ENCODE peak calls at places on chromosomes 7 and 10, in eight cellular contexts. W is ovary, S is cardiac muscle cell, P is right lobe of liver, L is coronary artery, U is lung, T is upper lobe of right lung, F is uterus. H is an unnamed sample.

GRCh38 chr10:117413928-117414618 is 38.8 kb upstream of the PDZD8 start:
- DNase-seq in L (no peak), P (peak), W (no peak), F (no peak), T (no peak), U (no peak), S (peak), H (no peak)

GRCh38 chr10:103584216-103585010 is 90.9 kb downstream of the NEURL1 start:
- DNase-seq in U (no peak), W (peak), L (no peak), S (peak), F (no peak), P (peak), T (no peak), H (no peak)

GRCh38 chr7:151693140-151693539 is 173.4 kb upstream of the RHEB start:
- DNase-seq in T (no peak), F (no peak), U (no peak), P (no peak), S (no peak), L (no peak), W (no peak), H (no peak)

GRCh38 chr10:18474111-18474455 is 177.3 kb downstream of the NSUN6 start:
- DNase-seq in S (no peak), W (no peak), T (no peak), L (no peak), F (no peak), P (no peak), U (no peak), H (no peak)

GRCh38 chr7:148182264-148182663 is 408.3 kb upstream of the C7orf33 start:
- DNase-seq in P (no peak), L (no peak), S (peak), T (no peak), W (no peak), U (no peak), F (no peak), H (no peak)

GRCh38 chr10:24331457-24331856 is 122.5 kb downstream of the KIAA1217 start:
- DNase-seq in T (no peak), F (no peak), P (no peak), S (peak), L (no peak), U (peak), W (peak), H (no peak)

GRCh38 chr7:152664636-152665035 is 11.3 kb downstream of the XRCC2 start:
- DNase-seq in W (no peak), U (peak), T (no peak), L (no peak), P (no peak), F (no peak), S (peak), H (no peak)

GRCh38 chr7:40156988-40157387 is 22.2 kb downstream of the SUGCT start:
- DNase-seq in T (no peak), L (no peak), U (no peak), F (no peak), W (no peak), S (no peak), P (no peak), H (no peak)

GRCh38 chr7:120218702-120219101 is 54.3 kb upstream of the KCND2 start:
- DNase-seq in L (no peak), F (peak), W (no peak), S (peak), P (no peak), U (no peak), T (no peak), H (no peak)

GRCh38 chr10:69042417-69042816 is 45.5 kb upstream of the SRGN start:
- DNase-seq in F (no peak), P (no peak), U (no peak), L (no peak), W (no peak), T (no peak), S (no peak), H (no peak)

GRCh38 chr7:91140286-91140685 is 123.9 kb upstream of the FZD1 start:
- DNase-seq in L (no peak), W (no peak), P (no peak), S (no peak), U (no peak), T (no peak), F (no peak), H (no peak)

GRCh38 chr7:148919859-148920258 is 35.8 kb upstream of the EZH2 start:
- DNase-seq in P (no peak), W (no peak), S (no peak), T (no peak), U (no peak), L (no peak), F (no peak), H (no peak)

GRCh38 chr7:2953099-2953498 is 90.6 kb downstream of the CARD11 start:
- DNase-seq in F (no peak), L (no peak), W (no peak), T (no peak), S (no peak), P (no peak), U (no peak), H (no peak)

GRCh38 chr7:135317676-135318326 is 84.2 kb downstream of the STRA8 start:
- DNase-seq in L (no peak), U (no peak), F (peak), T (no peak), W (no peak), S (peak), P (no peak), H (no peak)

GRCh38 chr10:17851611-17852010 is 42.5 kb downstream of the MRC1 start:
- DNase-seq in S (no peak), T (peak), W (no peak), L (no peak), U (peak), P (peak), F (no peak), H (no peak)

GRCh38 chr7:4944939-4945338 is 14.0 kb downstream of the MMD2 start:
- DNase-seq in L (no peak), U (no peak), P (no peak), T (no peak), W (no peak), S (no peak), F (no peak), H (no peak)

GRCh38 chr10:80524190-80524589 is 13.5 kb upstream of the SH2D4B start:
- DNase-seq in S (no peak), U (no peak), F (no peak), L (no peak), T (no peak), W (no peak), P (no peak), H (no peak)

GRCh38 chr7:140084972-140085371 is 22.2 kb upstream of the PARP12 start:
- DNase-seq in W (no peak), T (no peak), L (no peak), P (no peak), S (no peak), U (no peak), F (no peak), H (no peak)

GRCh38 chr10:89147256-89147655 is 59.9 kb downstream of the CH25H start:
- DNase-seq in T (no peak), S (peak), F (no peak), U (no peak), L (no peak), P (no peak), W (no peak), H (no peak)

GRCh38 chr10:78914502-78915330 is 154.1 kb upstream of the ZMIZ1 start:
- DNase-seq in U (no peak), S (no peak), L (no peak), W (peak), P (no peak), T (peak), F (peak), H (no peak)

GRCh38 chr10:78630944-78631838 is 437.6 kb upstream of the ZMIZ1 start:
- DNase-seq in L (peak), S (no peak), F (no peak), U (no peak), P (no peak), W (no peak), T (no peak), H (peak)

GRCh38 chr10:21099291-21099800 is 202.2 kb upstream of the NEBL start:
- DNase-seq in L (no peak), W (no peak), F (no peak), T (no peak), S (no peak), U (no peak), P (no peak), H (no peak)

GRCh38 chr7:41007351-41007751 is 695.5 kb downstream of the INHBA start:
- DNase-seq in P (no peak), T (no peak), W (no peak), L (no peak), U (no peak), S (peak), F (no peak), H (no peak)

GRCh38 chr10:75531571-75532031 is 100.2 kb downstream of the LRMDA start:
- DNase-seq in T (no peak), W (no peak), P (no peak), L (no peak), F (no peak), S (peak), U (no peak), H (no peak)

GRCh38 chr10:28914721-28915120 is 237.4 kb downstream of the BAMBI start:
- DNase-seq in T (no peak), W (no peak), F (no peak), U (no peak), P (no peak), L (no peak), S (no peak), H (no peak)

GRCh38 chr7:111855842-111856227 is 293.5 kb upstream of the IMMP2L start:
- DNase-seq in F (no peak), S (peak), L (no peak), W (no peak), U (no peak), T (no peak), P (no peak), H (peak)

GRCh38 chr10:123583639-123584418 is 82.3 kb upstream of the GPR26 start:
- DNase-seq in F (peak), W (peak), S (peak), L (peak), T (peak), U (peak), P (peak), H (peak)

DNA sequence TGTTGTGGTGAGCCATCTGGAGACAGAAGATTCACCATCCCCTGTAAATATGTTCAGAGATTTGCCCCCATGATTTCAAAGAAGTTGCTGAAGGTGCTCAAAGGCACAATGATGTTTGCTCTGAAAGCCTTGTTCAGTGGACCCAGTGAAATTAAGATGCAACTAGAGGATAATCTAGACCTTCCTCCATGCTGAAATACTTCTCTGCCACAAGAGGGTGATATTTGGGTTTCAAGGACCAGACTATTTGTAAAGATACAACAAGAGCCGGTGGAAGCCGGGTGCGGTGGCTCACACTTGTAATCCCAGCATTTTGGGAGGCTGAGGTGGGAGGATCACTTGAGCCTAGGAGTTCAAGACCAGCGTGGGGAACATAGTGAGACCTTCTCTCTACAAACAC is 13.5 kb upstream of the MSRB2 start:
- DNase-seq in F (no peak), T (no peak), P (no peak), L (no peak), U (no peak), S (peak), W (no peak), H (no peak)
- TF ChIP-seq CTCF in F (no peak), T (peak), P (peak), L (no peak), U (no peak), S (peak), W (no peak), H (peak)

GRCh38 chr7:19113001-19113349 is 4.5 kb downstream of the TWIST1 start:
- DNase-seq in W (no peak), P (no peak), T (no peak), F (no peak), L (no peak), S (no peak), U (no peak), H (no peak)

GRCh38 chr7:19116121-19117080 is 1.0 kb downstream of the TWIST1 start:
- DNase-seq in W (peak), F (peak), L (no peak), U (no peak), S (peak), P (peak), T (peak), H (peak)

GRCh38 chr7:19113855-19114590 is 3.4 kb downstream of the TWIST1 start:
- DNase-seq in P (no peak), F (no peak), S (peak), T (no peak), U (no peak), L (no peak), W (no peak), H (no peak)

GRCh38 chr7:19112290-19113000 is 5.0 kb downstream of the TWIST1 start:
- DNase-seq in F (no peak), U (no peak), W (no peak), S (peak), T (no peak), P (peak), L (no peak), H (peak)

GRCh38 chr7:19114591-19114855 is 2.9 kb downstream of the TWIST1 start:
- DNase-seq in U (no peak), P (no peak), L (no peak), T (no peak), S (peak), W (no peak), F (no peak), H (no peak)
- H3K4me3 ChIP-seq in U (no peak), P (no peak), L (peak), T (no peak), S (peak), W (peak), F (peak), H (no peak)

DNA sequence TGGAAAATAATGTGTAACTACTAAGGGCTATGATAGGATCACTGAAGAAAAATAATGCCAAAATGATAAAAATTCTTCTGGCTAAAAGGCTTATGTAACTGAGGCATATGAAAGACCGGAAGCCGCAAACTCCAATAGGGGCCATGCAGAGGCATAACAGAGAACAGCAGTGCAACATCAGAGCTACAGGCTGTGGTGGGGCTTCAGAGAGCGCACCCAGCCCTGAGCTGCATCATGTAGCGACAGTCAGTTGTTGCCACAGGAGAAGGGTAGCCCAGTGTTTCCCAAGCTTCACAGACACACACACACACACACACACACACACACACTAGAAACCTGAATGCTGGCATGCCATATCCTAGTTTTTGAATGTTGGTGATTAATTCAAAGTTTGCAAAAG is 9.3 kb downstream of the LLCFC1 start:
- DNase-seq in P (no peak), S (no peak), T (no peak), F (no peak), L (no peak), W (no peak), U (no peak), H (no peak)
- H3K27ac ChIP-seq in P (no peak), S (no peak), T (no peak), F (no peak), L (no peak), W (no peak), U (no peak), H (no peak)

DNA sequence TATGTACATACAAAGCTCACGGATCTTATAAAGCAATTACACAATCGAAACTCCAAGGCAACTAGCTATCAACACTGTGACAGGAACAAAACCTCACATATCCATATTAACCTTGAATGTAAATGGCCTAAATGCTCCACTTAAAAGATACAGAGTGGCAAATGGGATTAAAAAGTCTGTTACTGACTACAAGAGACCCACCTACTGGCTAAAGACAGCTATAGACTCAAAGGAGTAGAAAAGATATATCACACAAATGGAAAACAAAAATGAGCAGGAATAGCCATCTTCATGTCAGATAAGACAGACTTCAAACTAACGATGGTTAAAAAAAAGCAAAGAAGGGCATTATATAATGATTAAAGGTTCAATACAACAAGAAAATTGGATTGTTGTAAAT is 246.7 kb downstream of the ADRA2A start:
- DNase-seq in T (no peak), S (no peak), P (no peak), W (no peak), L (no peak), F (no peak), U (no peak), H (no peak)
- TF ChIP-seq CTCF in T (peak), S (no peak), P (no peak), W (no peak), L (no peak), F (no peak), U (no peak), H (peak)

GRCh38 chr7:23474829-23475578 is 4.7 kb upstream of the IGF2BP3 start:
- DNase-seq in T (no peak), P (no peak), U (no peak), S (no peak), L (no peak), W (no peak), F (no peak), H (no peak)
- H3K4me3 ChIP-seq in T (no peak), P (peak), U (no peak), S (peak), L (no peak), W (no peak), F (no peak), H (peak)

GRCh38 chr10:4051408-4052151 is 266.6 kb upstream of the KLF6 start:
- DNase-seq in W (no peak), U (no peak), L (no peak), S (no peak), T (no peak), P (no peak), F (no peak), H (no peak)
- H3K27ac ChIP-seq in W (peak), U (peak), L (peak), S (no peak), T (peak), P (peak), F (peak), H (no peak)

GRCh38 chr7:27271384-27271783 is 28.8 kb downstream of the EVX1 start:
- DNase-seq in L (no peak), F (no peak), U (no peak), S (no peak), P (no peak), T (no peak), W (no peak), H (no peak)

GRCh38 chr7:27263781-27264180 is 21.2 kb downstream of the EVX1 start:
- DNase-seq in S (no peak), P (no peak), L (no peak), U (no peak), F (no peak), W (no peak), T (no peak), H (no peak)

DNA sequence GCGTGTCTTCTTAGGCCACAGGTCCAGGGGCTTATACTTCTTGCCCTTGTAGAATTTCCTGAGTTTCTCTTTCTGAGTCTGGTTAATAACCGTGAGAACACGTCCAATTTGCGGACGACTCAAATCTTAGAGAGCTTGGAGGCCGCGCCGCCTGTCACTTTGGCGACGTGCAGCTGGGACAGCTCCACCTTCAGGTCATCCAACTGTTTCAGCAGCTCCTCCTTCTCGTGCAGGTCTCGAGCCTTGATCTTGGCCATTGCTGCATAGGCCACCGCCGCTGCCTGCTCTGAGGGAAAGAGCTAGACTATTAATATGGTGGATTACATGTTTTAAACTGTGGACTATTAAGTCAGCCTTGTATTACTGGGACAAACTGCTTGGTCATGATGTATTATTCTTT is 26.9 kb downstream of the EVX1 start:
- DNase-seq in U (no peak), P (no peak), F (no peak), L (no peak), T (no peak), S (no peak), W (no peak), H (peak)
- TF ChIP-seq CTCF in U (no peak), P (no peak), F (no peak), L (no peak), T (no peak), S (no peak), W (no peak), H (peak)

GRCh38 chr10:133276100-133276434 is 601 bp downstream of the ADAM8 start:
- DNase-seq in L (no peak), W (no peak), S (no peak), U (no peak), P (no peak), F (no peak), T (no peak), H (no peak)
- H3K4me3 ChIP-seq in L (peak), W (no peak), S (no peak), U (no peak), P (peak), F (no peak), T (peak), H (peak)